ENCODE peak calls at places on chromosome 5, in eight cellular contexts. E is ascending aorta; L is tibial nerve; N is psoas muscle; T is ovary; R is stomach; Y is CD4-positive, CD25-positive, alpha-beta regulatory T cell; B is osteoblast. K is an unnamed sample.

GRCh38 chr5:35617435-35618296 is at the start of gene SPEF2:
- DNase-seq in E (peak; percentile 84), L (peak; percentile 58), N (peak; percentile 87), T (peak; percentile 82), R (peak; percentile 82), Y (peak; percentile 80), B (peak; percentile 85), K (peak; percentile 82)

GRCh38 chr5:170431571-170431970 is 42.4 kb upstream of the KCNMB1 start:
- DNase-seq in E (no peak), L (no peak), N (no peak), T (no peak), R (no peak), Y (no peak), B (no peak), K (no peak)

GRCh38 chr5:38384396-38384795 is 126.0 kb downstream of the EGFLAM start:
- DNase-seq in E (no peak), L (no peak), N (no peak), T (no peak), R (no peak), Y (no peak), B (no peak), K (no peak)

GRCh38 chr5:65927497-65928340 is 1.3 kb downstream of the ERBIN start:
- DNase-seq in E (no peak), L (no peak), N (no peak), T (no peak), R (no peak), Y (peak; percentile 74), B (peak; percentile 94), K (no peak)

GRCh38 chr5:81853005-81853357 is 102.1 kb upstream of the SSBP2 start:
- DNase-seq in E (no peak), L (no peak), N (no peak), T (no peak), R (no peak), Y (no peak), B (no peak), K (no peak)

GRCh38 chr5:58794875-58795274 is 212.0 kb downstream of the RAB3C start:
- DNase-seq in E (no peak), L (no peak), N (no peak), T (no peak), R (no peak), Y (no peak), B (no peak), K (no peak)

GRCh38 chr5:41410307-41410706 is 100.1 kb downstream of the PLCXD3 start:
- DNase-seq in E (no peak), L (no peak), N (no peak), T (no peak), R (no peak), Y (no peak), B (no peak), K (no peak)

GRCh38 chr5:136890431-136891148 is 525.2 kb upstream of the TRPC7 start:
- DNase-seq in E (no peak), L (no peak), N (no peak), T (no peak), R (no peak), Y (no peak), B (no peak), K (no peak)

GRCh38 chr5:126998201-126998631 is 32.1 kb downstream of the MARCHF3 start:
- DNase-seq in E (no peak), L (no peak), N (peak; percentile 53), T (no peak), R (no peak), Y (no peak), B (no peak), K (no peak)

GRCh38 chr5:54329731-54330709 is 19.6 kb upstream of the ARL15 start:
- DNase-seq in E (no peak), L (no peak), N (no peak), T (no peak), R (peak; percentile 72), Y (no peak), B (peak; percentile 75), K (no peak)

GRCh38 chr5:173880306-173880985 is 7.7 kb upstream of the CPEB4 start:
- DNase-seq in E (no peak), L (no peak), N (no peak), T (no peak), R (no peak), Y (no peak), B (peak; percentile 76), K (no peak)

GRCh38 chr5:126846756-126847155 is 69.8 kb downstream of the LMNB1 start:
- DNase-seq in E (no peak), L (no peak), N (no peak), T (no peak), R (no peak), Y (no peak), B (no peak), K (no peak)

GRCh38 chr5:118956727-118957126 is 31.6 kb downstream of the DTWD2 start:
- DNase-seq in E (no peak), L (no peak), N (no peak), T (no peak), R (no peak), Y (peak; percentile 2), B (peak; percentile 38), K (no peak)

GRCh38 chr5:1445313-1445894 is at the start of gene SLC6A3:
- DNase-seq in E (peak; percentile 37), L (no peak), N (peak; percentile 52), T (peak; percentile 31), R (peak; percentile 27), Y (no peak), B (peak; percentile 66), K (peak; percentile 23)

GRCh38 chr5:163306421-163306820 is 131.0 kb upstream of the CCNG1 start:
- DNase-seq in E (no peak), L (no peak), N (no peak), T (no peak), R (no peak), Y (peak; percentile 7), B (no peak), K (no peak)

GRCh38 chr5:112795944-112796678 is 58.4 kb downstream of the APC start:
- DNase-seq in E (no peak), L (no peak), N (no peak), T (no peak), R (no peak), Y (no peak), B (no peak), K (no peak)

GRCh38 chr5:87282254-87282653 is 14.6 kb downstream of the RASA1 start:
- DNase-seq in E (no peak), L (no peak), N (no peak), T (no peak), R (no peak), Y (peak; percentile 75), B (no peak), K (no peak)

GRCh38 chr5:61307196-61307590 is 24.9 kb upstream of the ZSWIM6 start:
- DNase-seq in E (no peak), L (no peak), N (no peak), T (no peak), R (no peak), Y (no peak), B (no peak), K (no peak)

GRCh38 chr5:61307611-61308010 is 24.4 kb upstream of the ZSWIM6 start:
- DNase-seq in E (no peak), L (no peak), N (no peak), T (no peak), R (no peak), Y (no peak), B (no peak), K (no peak)

GRCh38 chr5:61306531-61307195 is 25.4 kb upstream of the ZSWIM6 start:
- DNase-seq in E (no peak), L (no peak), N (no peak), T (no peak), R (no peak), Y (peak; percentile 35), B (peak; percentile 81), K (no peak)

GRCh38 chr5:61309115-61309514 is 22.9 kb upstream of the ZSWIM6 start:
- DNase-seq in E (no peak), L (no peak), N (no peak), T (no peak), R (no peak), Y (no peak), B (no peak), K (no peak)

DNA sequence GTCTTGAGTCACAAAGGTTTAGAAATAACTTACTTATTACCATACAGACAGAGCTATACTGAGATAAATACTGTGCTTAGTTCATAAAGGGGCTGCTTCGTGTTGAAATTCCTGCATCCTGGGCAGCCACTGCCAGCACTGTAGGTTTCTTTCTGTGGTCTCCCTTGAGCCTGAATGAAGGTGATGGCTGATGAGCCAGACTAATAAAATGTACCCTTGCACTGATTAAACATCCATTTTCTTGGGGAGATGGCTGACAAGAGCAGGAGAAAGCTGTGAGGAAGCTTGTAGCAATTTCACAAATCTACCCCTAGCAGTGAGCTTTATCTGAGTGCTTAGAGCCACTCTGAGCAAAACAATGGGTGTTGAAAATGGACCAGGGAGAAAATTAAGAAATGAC is 23.4 kb upstream of the ZSWIM6 start:
- DNase-seq in E (no peak), L (no peak), N (no peak), T (no peak), R (no peak), Y (no peak), B (no peak), K (no peak)
- H3K4me1 ChIP-seq in E (peaks cover 16% of the 10 kb centered on the region), L (no peaks in the 10 kb centered on the region), N (no peaks in the 10 kb centered on the region), T (peaks cover 3% of the 10 kb centered on the region), R (no peaks in the 10 kb centered on the region), Y (no peaks in the 10 kb centered on the region), B (peaks cover 54% of the 10 kb centered on the region), K (peaks cover 5% of the 10 kb centered on the region)

GRCh38 chr5:150271296-150271692 is 18.3 kb downstream of the CAMK2A start:
- DNase-seq in E (no peak), L (no peak), N (no peak), T (no peak), R (no peak), Y (no peak), B (no peak), K (no peak)
- H3K9me3 ChIP-seq in E (no peaks in the 10 kb centered on the region), L (no peaks in the 10 kb centered on the region), N (no peaks in the 10 kb centered on the region), T (no peaks in the 10 kb centered on the region), R (no peaks in the 10 kb centered on the region), Y (no peaks in the 10 kb centered on the region), B (no peaks in the 10 kb centered on the region), K (no peaks in the 10 kb centered on the region)

GRCh38 chr5:100898504-100899346 is 4.4 kb downstream of the ST8SIA4 start:
- DNase-seq in E (no peak), L (no peak), N (no peak), T (no peak), R (no peak), Y (no peak), B (no peak), K (no peak)
- H3K4me1 ChIP-seq in E (no peaks in the 10 kb centered on the region), L (no peaks in the 10 kb centered on the region), N (no peaks in the 10 kb centered on the region), T (no peaks in the 10 kb centered on the region), R (no peaks in the 10 kb centered on the region), Y (peaks cover 47% of the 10 kb centered on the region), B (peaks cover 26% of the 10 kb centered on the region), K (no peaks in the 10 kb centered on the region)

DNA sequence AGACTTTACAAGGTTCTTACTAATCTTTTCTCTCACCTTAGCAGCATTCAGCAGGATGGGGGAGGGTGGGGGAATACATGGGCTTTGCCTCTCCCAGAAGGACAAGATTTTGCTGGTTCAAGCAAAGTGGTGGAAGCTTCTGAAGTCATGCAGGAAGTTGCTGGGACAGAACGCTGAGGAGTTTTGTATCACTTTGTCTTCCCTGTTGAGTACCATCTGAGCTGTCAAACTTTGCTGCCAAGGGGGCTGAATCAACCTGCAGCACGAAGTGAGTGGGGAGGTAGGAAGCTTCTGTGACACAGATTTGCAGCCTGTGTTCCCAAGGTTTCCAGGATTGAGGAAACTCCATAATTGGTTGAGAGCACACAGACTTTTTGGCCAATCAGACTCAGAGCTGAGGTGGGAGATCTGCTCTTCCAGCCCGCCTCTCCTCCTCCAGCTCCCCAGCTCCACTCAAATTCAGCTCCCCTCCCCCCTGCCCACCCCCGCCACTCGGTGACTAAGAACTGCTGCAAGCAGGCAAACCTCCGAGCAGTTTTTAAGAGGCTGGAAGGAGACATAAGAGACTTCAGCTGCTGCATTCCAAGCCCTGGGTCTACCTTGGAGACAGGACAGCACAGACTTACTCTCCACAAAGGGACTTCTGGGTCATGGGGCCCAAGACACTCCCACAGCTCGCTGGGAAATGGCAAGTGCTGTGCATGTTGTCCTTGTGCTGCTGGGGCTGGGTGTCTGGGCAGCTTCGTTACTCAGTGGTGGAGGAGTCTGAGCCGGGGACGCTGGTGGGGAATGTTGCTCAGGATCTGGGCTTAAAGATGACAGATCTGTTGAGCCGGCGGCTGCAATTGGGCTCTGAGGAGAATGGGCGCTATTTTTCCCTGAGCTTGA is at the start of gene PCDHGC5:
- DNase-seq in E (no peak), L (no peak), N (no peak), T (no peak), R (no peak), Y (no peak), B (peak; percentile 99), K (no peak)
- H3K9me3 ChIP-seq in E (no peaks in the 10 kb centered on the region), L (no peaks in the 10 kb centered on the region), N (no peaks in the 10 kb centered on the region), T (no peaks in the 10 kb centered on the region), R (no peaks in the 10 kb centered on the region), Y (no peaks in the 10 kb centered on the region), B (no peaks in the 10 kb centered on the region), K (no peaks in the 10 kb centered on the region)